ENCODE peak calls at places on chromosomes 11 and 22, in five cellular contexts. D is BJ, Z is tibial artery, L is fibroblast of lung, X is WERI-Rb-1. T is an unnamed sample.

GRCh38 chr11:123238297-123238696 is 43.2 kb upstream of the CLMP start:
- DNase-seq in Z (peak; percentile 88), D (no peak), L (peak; percentile 97), X (no peak), T (no peak)

GRCh38 chr22:49371325-49372110 is 456.2 kb downstream of the BRD1 start:
- DNase-seq in X (no peak), L (no peak), D (no peak), Z (no peak), T (no peak)

GRCh38 chr11:22566293-22566692 is 59.3 kb downstream of the FANCF start:
- DNase-seq in D (no peak), X (no peak), Z (no peak), L (no peak), T (no peak)

GRCh38 chr11:365831-366230 is 3.5 kb upstream of the B4GALNT4 start:
- DNase-seq in L (no peak), X (no peak), D (no peak), Z (no peak), T (no peak)

GRCh38 chr11:64276653-64277431 is 7.6 kb downstream of the BAD start:
- DNase-seq in Z (no peak), X (no peak), D (no peak), L (no peak), T (no peak)

GRCh38 chr11:110433393-110434333 is 3.9 kb downstream of the FDX1 start:
- DNase-seq in X (no peak), D (no peak), L (peak; percentile 62), Z (no peak), T (no peak)

GRCh38 chr11:128463386-128463829 is 124.0 kb downstream of the ETS1 start:
- DNase-seq in D (peak; percentile 50), Z (peak; percentile 48), X (peak; percentile 14), L (peak; percentile 68), T (peak; percentile 93)

GRCh38 chr11:33777906-33778305 is 3.6 kb upstream of the FBXO3 start:
- DNase-seq in D (no peak), Z (no peak), L (no peak), X (no peak), T (no peak)

GRCh38 chr11:47225552-47226137 is 10.9 kb downstream of the DDB2 start:
- DNase-seq in Z (no peak), L (peak; percentile 33), D (no peak), X (no peak), T (no peak)

GRCh38 chr22:41963453-41964105 is 5.7 kb upstream of the SEPTIN3 start:
- DNase-seq in Z (no peak), L (peak; percentile 37), D (no peak), X (peak; percentile 56), T (no peak)

GRCh38 chr22:22239311-22239939 is 5.2 kb upstream of the VPREB1 start:
- DNase-seq in Z (no peak), X (no peak), L (no peak), D (no peak), T (no peak)

GRCh38 chr22:32020117-32020516 is 22.9 kb upstream of the SLC5A1 start:
- DNase-seq in L (peak; percentile 66), D (no peak), Z (no peak), X (no peak), T (peak; percentile 94)

GRCh38 chr11:110955797-110956196 is 243.6 kb upstream of the ARHGAP20 start:
- DNase-seq in L (no peak), D (no peak), Z (no peak), X (no peak), T (no peak)

GRCh38 chr22:30212363-30212995 is 34.1 kb downstream of the LIF start:
- DNase-seq in Z (peak; percentile 81), L (peak; percentile 90), X (no peak), D (peak; percentile 75), T (peak; percentile 98)

GRCh38 chr22:24474221-24474620 is 20.9 kb upstream of the UPB1 start:
- DNase-seq in D (peak; percentile 78), Z (no peak), L (peak; percentile 68), X (no peak), T (peak; percentile 81)

GRCh38 chr11:79312591-79313267 is 128.1 kb downstream of the TENM4 start:
- DNase-seq in L (peak; percentile 53), Z (no peak), X (no peak), D (no peak), T (no peak)

GRCh38 chr11:12917830-12918229 is 91.3 kb upstream of the RASSF10 start:
- DNase-seq in L (no peak), Z (no peak), X (no peak), D (no peak), T (no peak)

GRCh38 chr11:12287374-12288211 is 89.8 kb upstream of the PARVA start:
- DNase-seq in D (peak; percentile 87), X (peak; percentile 61), L (peak; percentile 96), Z (peak; percentile 86), T (peak; percentile 89)

GRCh38 chr22:48864748-48865147 is 962.9 kb downstream of the BRD1 start:
- DNase-seq in X (no peak), Z (no peak), D (no peak), L (no peak), T (no peak)

GRCh38 chr11:46826310-46827044 is 19.6 kb downstream of the CKAP5 start:
- DNase-seq in D (no peak), X (peak; percentile 60), Z (peak; percentile 85), L (peak; percentile 75), T (peak; percentile 43)

GRCh38 chr11:70783356-70783755 is 385.0 kb downstream of the CTTN start:
- DNase-seq in L (no peak), Z (no peak), X (no peak), D (no peak), T (no peak)

GRCh38 chr11:111913031-111913861 is 712 bp downstream of the HSPB2 start:
- DNase-seq in L (no peak), X (no peak), Z (no peak), D (no peak), T (no peak)

GRCh38 chr11:62054484-62055121 is 69.2 kb upstream of the INCENP start:
- DNase-seq in L (peak; percentile 79), Z (peak; percentile 27), D (no peak), X (peak; percentile 33), T (no peak)

GRCh38 chr11:44275961-44276550 is 33.9 kb downstream of the ALX4 start:
- DNase-seq in X (no peak), L (no peak), Z (no peak), D (no peak), T (no peak)

GRCh38 chr11:36069576-36070214 is 125.8 kb downstream of the LDLRAD3 start:
- DNase-seq in L (no peak), D (no peak), Z (no peak), X (peak; percentile 32), T (no peak)
- TF ChIP-seq CTCF in L (no peak), D (no peak), Z (no peak), X (peak; percentile 54), T (no peak)

DNA sequence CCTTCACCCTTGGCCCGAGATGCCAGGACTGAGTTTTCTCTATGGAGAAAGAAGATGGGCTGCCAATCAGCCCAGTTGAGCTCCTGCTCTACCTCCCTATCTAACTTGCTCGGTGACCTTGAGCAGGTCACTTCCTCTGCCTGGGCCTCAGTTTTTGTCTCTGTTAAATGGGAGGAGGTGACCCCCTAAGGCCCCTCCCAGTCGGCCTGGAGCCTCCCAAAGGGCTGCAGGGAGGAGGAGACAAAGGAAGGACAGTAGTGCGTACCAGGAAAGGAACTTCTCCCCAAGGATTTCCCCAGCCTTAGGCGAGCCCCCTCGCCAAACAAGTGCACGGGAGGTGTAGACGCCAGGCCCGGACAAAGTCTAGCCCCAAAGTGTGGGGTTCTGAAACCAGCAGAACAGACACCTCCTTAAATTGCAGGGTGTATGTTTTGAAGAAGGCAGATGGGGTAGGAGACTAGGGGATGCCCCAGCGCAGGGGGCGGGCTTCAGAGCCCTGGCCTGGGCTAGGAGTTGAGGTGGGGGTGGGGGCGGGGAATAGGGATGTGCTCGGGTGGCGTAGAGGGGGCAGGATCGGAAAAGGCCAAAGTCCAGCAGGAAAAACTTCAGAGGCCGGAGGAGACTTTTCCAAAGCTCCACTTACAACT is 1.0 kb downstream of the CBX7 start:
- DNase-seq in Z (peak; percentile 29), L (no peak), X (no peak), D (no peak), T (no peak)
- H3K4me3 ChIP-seq in Z (peak overlapping the region; percentile 76), L (peak overlapping the region; percentile 58), X (peak overlapping the region; percentile 76), D (peak overlapping the region; percentile 64), T (no peak overlapping the region)

GRCh38 chr11:2769779-2770555 is 70.2 kb upstream of the KCNQ1OT1 start:
- DNase-seq in L (no peak), D (no peak), Z (no peak), X (peak; percentile 3), T (no peak)

GRCh38 chr11:2769409-2769778 is 69.6 kb upstream of the KCNQ1OT1 start:
- DNase-seq in X (peak; percentile 4), L (no peak), D (no peak), Z (no peak), T (no peak)

GRCh38 chr11:2772544-2773031 is 72.8 kb upstream of the KCNQ1OT1 start:
- DNase-seq in D (no peak), L (peak; percentile 50), X (no peak), Z (no peak), T (peak; percentile 79)

GRCh38 chr11:2771758-2772466 is 72.1 kb upstream of the KCNQ1OT1 start:
- DNase-seq in Z (peak; percentile 10), D (no peak), L (no peak), X (peak; percentile 77), T (no peak)

DNA sequence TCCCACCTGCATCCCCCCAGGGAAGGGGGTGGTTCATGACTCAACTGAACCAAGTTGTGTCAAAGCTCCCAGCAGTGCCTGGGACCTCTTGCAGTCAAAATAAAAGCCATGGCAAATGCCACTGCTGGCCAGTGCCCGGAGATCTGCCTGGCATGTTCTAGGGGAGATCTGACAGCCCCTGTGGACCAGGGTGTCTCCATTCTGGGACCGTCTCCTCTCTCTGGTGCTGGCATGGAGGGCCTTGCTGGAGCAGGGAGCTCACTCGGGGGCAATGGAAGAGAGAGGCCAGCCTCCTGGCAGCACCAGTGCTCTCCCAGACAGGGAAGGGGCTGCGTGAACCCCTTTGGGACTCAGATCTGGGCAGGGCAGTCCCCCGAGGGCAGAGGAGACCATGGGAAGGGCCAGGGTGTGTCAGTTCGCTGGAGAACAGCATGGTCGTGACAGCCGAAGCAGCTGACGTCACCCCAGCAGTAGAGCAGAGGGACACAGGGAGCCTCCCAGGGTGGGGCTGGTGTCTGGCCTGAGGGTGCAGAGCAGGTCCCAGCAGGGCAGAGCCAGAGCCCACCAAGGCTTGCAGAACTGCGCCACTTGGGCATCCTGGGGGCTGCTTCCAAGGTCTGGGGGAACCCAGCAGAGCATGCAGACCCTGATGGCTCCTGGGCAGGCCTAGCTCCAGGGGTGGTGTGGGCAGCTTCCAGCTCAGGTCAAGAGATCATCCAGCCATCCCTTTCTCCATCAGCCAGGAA is 70.9 kb upstream of the KCNQ1OT1 start:
- DNase-seq in D (no peak), X (peak; percentile 7), L (no peak), Z (peak; percentile 13), T (no peak)
- H3K27me3 ChIP-seq in D (peaks cover 3% of the 10 kb centered on the region), X (no peaks in the 10 kb centered on the region), L (peaks cover 3% of the 10 kb centered on the region), Z (no peaks in the 10 kb centered on the region), T (no peaks in the 10 kb centered on the region)

DNA sequence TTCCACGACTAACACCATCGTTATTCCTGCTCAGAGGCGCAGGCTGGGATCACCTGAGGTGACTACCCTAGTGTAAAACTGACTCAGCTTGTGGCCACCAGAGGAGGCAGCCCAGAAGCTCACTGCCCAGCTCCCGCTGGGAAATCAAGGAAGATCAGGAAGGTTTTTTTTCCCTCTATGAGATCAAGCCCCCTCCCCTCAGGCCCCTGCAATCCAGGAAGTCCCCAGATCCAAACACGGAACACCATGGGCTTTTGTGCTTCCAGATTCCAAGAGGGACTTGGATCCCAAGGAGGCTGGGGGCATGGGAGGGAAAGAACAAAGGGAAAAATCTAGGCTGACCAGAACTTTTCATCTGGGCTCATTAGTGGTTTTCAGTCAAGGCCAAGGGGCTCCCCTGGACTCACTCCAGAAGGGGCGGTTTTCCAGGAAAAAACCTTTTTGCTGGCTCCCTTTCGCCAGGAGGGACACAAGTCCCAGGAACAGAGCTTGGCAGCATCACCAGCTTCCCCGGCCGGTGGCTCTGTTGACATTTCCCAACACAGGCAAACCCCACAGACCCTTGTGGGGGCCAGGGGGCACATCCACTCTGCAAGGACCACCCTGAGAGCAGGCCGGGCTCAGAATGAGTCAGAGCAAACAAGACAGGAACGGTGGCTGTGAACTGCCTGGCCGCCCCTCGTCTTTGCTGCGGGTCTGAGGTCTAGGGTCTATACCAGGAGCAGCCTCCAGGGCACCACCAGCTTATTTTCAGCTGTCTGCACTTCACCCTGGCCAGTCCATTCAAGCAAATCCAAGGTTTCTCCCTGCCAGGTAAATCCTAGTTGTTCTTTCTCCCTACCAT is 36.8 kb downstream of the MYH9 start:
- DNase-seq in L (peak; percentile 82), Z (no peak), X (peak; percentile 28), D (no peak), T (peak; percentile 58)
- TF ChIP-seq CTCF in L (peak; percentile 33), Z (peak; percentile 11), X (peak; percentile 23), D (no peak), T (peak; percentile 35)

T was measured in kidney epithelial cell.